ENCODE peak calls at places on chromosomes 11 and 22, in ten cellular contexts. One of them, this sample, is unnamed.
A peak's percentile ranks its signal among the peaks of the same experiment; 100 is the strongest.

GRCh38 chr11:83671295-83671694 is 385.1 kb upstream of the CCDC90B start:
- DNase-seq in ovary: no peak
- DNase-seq in endodermal cell: no peak
- DNase-seq in GM18507: no peak
- DNase-seq in upper lobe of right lung: no peak
- DNase-seq in non-pigmented ciliary epithelial cell: no peak
- DNase-seq in stromal cell of bone marrow: no peak
- DNase-seq in stimulated activated effector memory CD8-positive, alpha-beta T cell treated with anti-CD3 and anti-CD28 coated beads, Interleukin-12 subunit alpha, Interleukin-12 subunit beta, amount 100 ng/mL, for 72 hours: no peak
- DNase-seq in stimulated activated CD4-positive, alpha-beta T cell treated with anti-CD3 and anti-CD28 coated beads, Interleukin-1b, Interleukin-23, amount 100 ng/mL, for 48 hours: no peak
- DNase-seq in ureter: no peak
- DNase-seq in this sample: peak; percentile 20

GRCh38 chr22:48799227-48799970 is 1028.3 kb downstream of the BRD1 start:
- DNase-seq in ovary: no peak
- DNase-seq in endodermal cell: no peak
- DNase-seq in GM18507: no peak
- DNase-seq in upper lobe of right lung: no peak
- DNase-seq in non-pigmented ciliary epithelial cell: no peak
- DNase-seq in stromal cell of bone marrow: no peak
- DNase-seq in stimulated activated effector memory CD8-positive, alpha-beta T cell treated with anti-CD3 and anti-CD28 coated beads, Interleukin-12 subunit alpha, Interleukin-12 subunit beta, amount 100 ng/mL, for 72 hours: no peak
- DNase-seq in stimulated activated CD4-positive, alpha-beta T cell treated with anti-CD3 and anti-CD28 coated beads, Interleukin-1b, Interleukin-23, amount 100 ng/mL, for 48 hours: no peak
- DNase-seq in ureter: no peak
- DNase-seq in this sample: no peak

GRCh38 chr22:41092847-41093371 is 517 bp downstream of the EP300 start:
- DNase-seq in ovary: no peak
- DNase-seq in endodermal cell: peak; percentile 65
- DNase-seq in GM18507: no peak
- DNase-seq in upper lobe of right lung: peak; percentile 74
- DNase-seq in non-pigmented ciliary epithelial cell: no peak
- DNase-seq in stromal cell of bone marrow: no peak
- DNase-seq in stimulated activated effector memory CD8-positive, alpha-beta T cell treated with anti-CD3 and anti-CD28 coated beads, Interleukin-12 subunit alpha, Interleukin-12 subunit beta, amount 100 ng/mL, for 72 hours: peak; percentile 83
- DNase-seq in stimulated activated CD4-positive, alpha-beta T cell treated with anti-CD3 and anti-CD28 coated beads, Interleukin-1b, Interleukin-23, amount 100 ng/mL, for 48 hours: no peak
- DNase-seq in ureter: no peak
- DNase-seq in this sample: peak; percentile 18

GRCh38 chr11:15603208-15603607 is 488.5 kb downstream of the INSC start:
- DNase-seq in ovary: peak; percentile 47
- DNase-seq in endodermal cell: no peak
- DNase-seq in GM18507: no peak
- DNase-seq in upper lobe of right lung: no peak
- DNase-seq in non-pigmented ciliary epithelial cell: no peak
- DNase-seq in stromal cell of bone marrow: no peak
- DNase-seq in stimulated activated effector memory CD8-positive, alpha-beta T cell treated with anti-CD3 and anti-CD28 coated beads, Interleukin-12 subunit alpha, Interleukin-12 subunit beta, amount 100 ng/mL, for 72 hours: no peak
- DNase-seq in stimulated activated CD4-positive, alpha-beta T cell treated with anti-CD3 and anti-CD28 coated beads, Interleukin-1b, Interleukin-23, amount 100 ng/mL, for 48 hours: no peak
- DNase-seq in ureter: no peak
- DNase-seq in this sample: no peak

GRCh38 chr22:40405178-40406062 is 35.0 kb downstream of the SGSM3 start:
- DNase-seq in ovary: no peak
- DNase-seq in endodermal cell: no peak
- DNase-seq in GM18507: no peak
- DNase-seq in upper lobe of right lung: peak; percentile 60
- DNase-seq in non-pigmented ciliary epithelial cell: no peak
- DNase-seq in stromal cell of bone marrow: no peak
- DNase-seq in stimulated activated effector memory CD8-positive, alpha-beta T cell treated with anti-CD3 and anti-CD28 coated beads, Interleukin-12 subunit alpha, Interleukin-12 subunit beta, amount 100 ng/mL, for 72 hours: no peak
- DNase-seq in stimulated activated CD4-positive, alpha-beta T cell treated with anti-CD3 and anti-CD28 coated beads, Interleukin-1b, Interleukin-23, amount 100 ng/mL, for 48 hours: no peak
- DNase-seq in ureter: no peak
- DNase-seq in this sample: no peak

GRCh38 chr22:44359496-44360110 is 46.9 kb upstream of the SHISAL1 start:
- DNase-seq in ovary: peak; percentile 28
- DNase-seq in endodermal cell: peak; percentile 20
- DNase-seq in GM18507: no peak
- DNase-seq in upper lobe of right lung: peak; percentile 52
- DNase-seq in non-pigmented ciliary epithelial cell: no peak
- DNase-seq in stromal cell of bone marrow: no peak
- DNase-seq in stimulated activated effector memory CD8-positive, alpha-beta T cell treated with anti-CD3 and anti-CD28 coated beads, Interleukin-12 subunit alpha, Interleukin-12 subunit beta, amount 100 ng/mL, for 72 hours: no peak
- DNase-seq in stimulated activated CD4-positive, alpha-beta T cell treated with anti-CD3 and anti-CD28 coated beads, Interleukin-1b, Interleukin-23, amount 100 ng/mL, for 48 hours: no peak
- DNase-seq in ureter: no peak
- DNase-seq in this sample: no peak

GRCh38 chr11:122796128-122796717 is 42.1 kb upstream of the CRTAM start:
- DNase-seq in ovary: no peak
- DNase-seq in endodermal cell: peak; percentile 90
- DNase-seq in GM18507: no peak
- DNase-seq in upper lobe of right lung: peak; percentile 73
- DNase-seq in non-pigmented ciliary epithelial cell: no peak
- DNase-seq in stromal cell of bone marrow: no peak
- DNase-seq in stimulated activated effector memory CD8-positive, alpha-beta T cell treated with anti-CD3 and anti-CD28 coated beads, Interleukin-12 subunit alpha, Interleukin-12 subunit beta, amount 100 ng/mL, for 72 hours: peak; percentile 84
- DNase-seq in stimulated activated CD4-positive, alpha-beta T cell treated with anti-CD3 and anti-CD28 coated beads, Interleukin-1b, Interleukin-23, amount 100 ng/mL, for 48 hours: peak; percentile 59
- DNase-seq in ureter: no peak
- DNase-seq in this sample: no peak

GRCh38 chr22:17580461-17581031 is 17.2 kb downstream of the SLC25A18 start:
- DNase-seq in ovary: no peak
- DNase-seq in endodermal cell: peak; percentile 84
- DNase-seq in GM18507: no peak
- DNase-seq in upper lobe of right lung: no peak
- DNase-seq in non-pigmented ciliary epithelial cell: no peak
- DNase-seq in stromal cell of bone marrow: no peak
- DNase-seq in stimulated activated effector memory CD8-positive, alpha-beta T cell treated with anti-CD3 and anti-CD28 coated beads, Interleukin-12 subunit alpha, Interleukin-12 subunit beta, amount 100 ng/mL, for 72 hours: no peak
- DNase-seq in stimulated activated CD4-positive, alpha-beta T cell treated with anti-CD3 and anti-CD28 coated beads, Interleukin-1b, Interleukin-23, amount 100 ng/mL, for 48 hours: no peak
- DNase-seq in ureter: no peak
- DNase-seq in this sample: no peak

GRCh38 chr11:65427691-65428577 is 5.3 kb downstream of the NEAT1 start:
- DNase-seq in ovary: peak; percentile 40
- DNase-seq in endodermal cell: peak; percentile 68
- DNase-seq in GM18507: no peak
- DNase-seq in upper lobe of right lung: peak; percentile 65
- DNase-seq in non-pigmented ciliary epithelial cell: no peak
- DNase-seq in stromal cell of bone marrow: peak; percentile 64
- DNase-seq in stimulated activated effector memory CD8-positive, alpha-beta T cell treated with anti-CD3 and anti-CD28 coated beads, Interleukin-12 subunit alpha, Interleukin-12 subunit beta, amount 100 ng/mL, for 72 hours: no peak
- DNase-seq in stimulated activated CD4-positive, alpha-beta T cell treated with anti-CD3 and anti-CD28 coated beads, Interleukin-1b, Interleukin-23, amount 100 ng/mL, for 48 hours: peak; percentile 61
- DNase-seq in ureter: no peak
- DNase-seq in this sample: no peak

GRCh38 chr11:1436468-1437030 is 46.8 kb downstream of the BRSK2 start:
- DNase-seq in ovary: no peak
- DNase-seq in endodermal cell: peak; percentile 74
- DNase-seq in GM18507: no peak
- DNase-seq in upper lobe of right lung: no peak
- DNase-seq in non-pigmented ciliary epithelial cell: no peak
- DNase-seq in stromal cell of bone marrow: no peak
- DNase-seq in stimulated activated effector memory CD8-positive, alpha-beta T cell treated with anti-CD3 and anti-CD28 coated beads, Interleukin-12 subunit alpha, Interleukin-12 subunit beta, amount 100 ng/mL, for 72 hours: no peak
- DNase-seq in stimulated activated CD4-positive, alpha-beta T cell treated with anti-CD3 and anti-CD28 coated beads, Interleukin-1b, Interleukin-23, amount 100 ng/mL, for 48 hours: no peak
- DNase-seq in ureter: no peak
- DNase-seq in this sample: no peak

GRCh38 chr11:45876401-45876800 is 9.1 kb upstream of the MAPK8IP1 start:
- DNase-seq in ovary: no peak
- DNase-seq in endodermal cell: no peak
- DNase-seq in GM18507: no peak
- DNase-seq in upper lobe of right lung: no peak
- DNase-seq in non-pigmented ciliary epithelial cell: no peak
- DNase-seq in stromal cell of bone marrow: no peak
- DNase-seq in stimulated activated effector memory CD8-positive, alpha-beta T cell treated with anti-CD3 and anti-CD28 coated beads, Interleukin-12 subunit alpha, Interleukin-12 subunit beta, amount 100 ng/mL, for 72 hours: no peak
- DNase-seq in stimulated activated CD4-positive, alpha-beta T cell treated with anti-CD3 and anti-CD28 coated beads, Interleukin-1b, Interleukin-23, amount 100 ng/mL, for 48 hours: no peak
- DNase-seq in ureter: no peak
- DNase-seq in this sample: no peak

GRCh38 chr22:49382451-49382735 is 445.3 kb downstream of the BRD1 start:
- DNase-seq in ovary: no peak
- DNase-seq in endodermal cell: peak; percentile 22
- DNase-seq in GM18507: no peak
- DNase-seq in upper lobe of right lung: no peak
- DNase-seq in non-pigmented ciliary epithelial cell: no peak
- DNase-seq in stromal cell of bone marrow: no peak
- DNase-seq in stimulated activated effector memory CD8-positive, alpha-beta T cell treated with anti-CD3 and anti-CD28 coated beads, Interleukin-12 subunit alpha, Interleukin-12 subunit beta, amount 100 ng/mL, for 72 hours: peak; percentile 30
- DNase-seq in stimulated activated CD4-positive, alpha-beta T cell treated with anti-CD3 and anti-CD28 coated beads, Interleukin-1b, Interleukin-23, amount 100 ng/mL, for 48 hours: no peak
- DNase-seq in ureter: peak; percentile 26
- DNase-seq in this sample: no peak